ENCODE peak calls at places on chromosomes 2 and 18, in six cellular contexts. J is SK-N-SH, R is A549, U is K562, P is endothelial cell of umbilical vein, T is GM12878. X is an unnamed sample.

GRCh38 chr2:33529771-33530481 is 53.5 kb downstream of the RASGRP3 start:
- DNase-seq in P (peak; percentile 12), R (peak; percentile 15), T (peak; percentile 28), U (peak; percentile 20), J (no peak), X (no peak)

GRCh38 chr18:11004951-11005350 is 144.4 kb downstream of the PIEZO2 start:
- DNase-seq in P (no peak), R (no peak), J (no peak), T (no peak), U (no peak), X (no peak)

GRCh38 chr18:42028232-42028832 is 73.3 kb downstream of the PIK3C3 start:
- DNase-seq in T (no peak), J (peak; percentile 37), R (peak; percentile 7), U (peak; percentile 29), P (peak; percentile 47), X (no peak)

GRCh38 chr2:49123600-49123999 is 30.7 kb downstream of the FSHR start:
- DNase-seq in J (no peak), U (no peak), T (no peak), R (no peak), P (no peak), X (no peak)

GRCh38 chr18:56563568-56563967 is 74.8 kb downstream of the TXNL1 start:
- DNase-seq in R (no peak), U (peak; percentile 52), P (no peak), T (no peak), J (no peak), X (peak; percentile 10)

GRCh38 chr18:40159141-40160017 is 1795.7 kb upstream of the PIK3C3 start:
- DNase-seq in U (no peak), T (peak; percentile 1), R (no peak), J (peak; percentile 27), P (peak; percentile 63), X (peak; percentile 16)

GRCh38 chr2:209577376-209578357 is 153.8 kb downstream of the MAP2 start:
- DNase-seq in J (no peak), P (peak; percentile 14), R (no peak), T (no peak), U (no peak), X (peak; percentile 6)

GRCh38 chr2:212330263-212330662 is 208.3 kb downstream of the ERBB4 start:
- DNase-seq in T (no peak), U (no peak), P (no peak), J (no peak), R (no peak), X (no peak)

GRCh38 chr2:76251342-76251741 is 540.6 kb upstream of the GCFC2 start:
- DNase-seq in R (no peak), J (no peak), U (no peak), T (no peak), P (no peak), X (no peak)

GRCh38 chr2:240212425-240213225 is 72.2 kb upstream of the OTOS start:
- DNase-seq in T (no peak), J (no peak), R (no peak), U (no peak), P (no peak), X (no peak)

GRCh38 chr2:225293638-225294037 is 105.9 kb upstream of the NYAP2 start:
- DNase-seq in T (no peak), U (no peak), J (no peak), P (no peak), R (no peak), X (no peak)

GRCh38 chr2:10412380-10412779 is 35.7 kb downstream of the ODC1 start:
- DNase-seq in J (peak; percentile 71), R (no peak), U (peak; percentile 80), T (no peak), P (peak; percentile 42), X (no peak)

GRCh38 chr2:84778921-84779320 is 102.0 kb downstream of the TRABD2A start:
- DNase-seq in P (no peak), U (no peak), J (no peak), T (no peak), R (no peak), X (no peak)

GRCh38 chr2:23384551-23385349 is at the start of gene KLHL29:
- DNase-seq in T (no peak), R (peak; percentile 89), U (peak; percentile 94), J (peak; percentile 99), P (peak; percentile 50), X (no peak)

GRCh38 chr2:45891719-45892118 is 240.2 kb downstream of the PRKCE start:
- DNase-seq in U (no peak), R (no peak), J (no peak), P (no peak), T (no peak), X (no peak)

DNA sequence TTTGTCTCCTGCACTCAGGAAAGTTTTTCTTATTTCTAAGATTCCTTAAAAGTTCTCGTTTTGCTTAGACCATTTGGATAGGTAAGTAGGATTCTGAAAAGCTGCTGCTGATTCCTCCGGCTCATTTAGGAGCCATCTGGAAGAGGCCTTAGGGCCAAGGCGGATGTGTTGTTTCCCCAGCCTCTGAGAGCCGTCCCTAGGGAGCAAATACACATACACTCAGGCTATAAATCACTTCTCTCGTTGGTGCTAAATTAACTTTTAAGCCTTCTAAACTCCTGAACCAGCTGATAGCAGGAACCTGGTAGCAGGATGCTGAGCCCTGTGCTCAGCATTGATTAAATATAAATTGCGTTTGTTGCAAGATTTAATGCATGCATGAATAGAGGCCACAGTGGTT is 109.8 kb downstream of the ADCYAP1 start:
- DNase-seq in T (no peak), P (no peak), J (no peak), U (no peak), R (no peak), X (no peak)
- TF ChIP-seq MAX in T (no peak), P (no peak), J (no peak), U (no peak), R (no peak), X (no peak)

GRCh38 chr2:222268311-222268980 is 30.4 kb downstream of the PAX3 start:
- DNase-seq in J (no peak), U (no peak), T (no peak), P (no peak), R (no peak), X (no peak)
- H3K4me3 ChIP-seq in J (no peak overlapping the region), U (no peak overlapping the region), T (no peak overlapping the region), P (no peak overlapping the region), R (no peak overlapping the region), X (no peak overlapping the region)

GRCh38 chr2:119707117-119708087 is 28.4 kb downstream of the TMEM177 start:
- DNase-seq in T (no peak), J (no peak), P (no peak), R (no peak), U (peak; percentile 46), X (no peak)
- H3K4me1 ChIP-seq in T (peaks cover 10% of the 10 kb centered on the region), J (no peaks in the 10 kb centered on the region), P (no peaks in the 10 kb centered on the region), R (peaks cover 4% of the 10 kb centered on the region), U (peaks cover 4% of the 10 kb centered on the region), X (peaks cover 5% of the 10 kb centered on the region)

DNA sequence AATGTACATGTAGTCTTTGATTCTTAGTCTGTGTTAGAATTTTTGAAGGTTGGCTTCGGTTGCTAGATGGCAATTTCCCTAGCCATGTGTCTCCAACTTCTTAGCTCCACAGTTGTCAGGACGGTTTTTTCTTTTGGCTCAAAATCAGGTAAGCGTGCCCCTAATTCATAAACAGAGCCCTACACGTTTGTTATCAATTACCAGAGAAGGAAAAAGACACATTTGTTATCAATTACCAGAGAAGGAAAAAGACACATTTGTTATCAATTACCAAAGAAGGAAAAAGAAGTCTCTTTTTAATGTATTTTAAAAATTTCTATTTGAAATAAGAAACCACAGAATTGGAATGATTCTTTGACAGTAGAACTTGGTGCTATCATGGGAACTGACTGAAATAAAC is 35.7 kb downstream of the CAMKMT start:
- DNase-seq in J (no peak), R (no peak), P (no peak), T (no peak), U (no peak), X (no peak)
- TF ChIP-seq MAX in J (no peak), R (no peak), P (no peak), T (no peak), U (no peak), X (no peak)

DNA sequence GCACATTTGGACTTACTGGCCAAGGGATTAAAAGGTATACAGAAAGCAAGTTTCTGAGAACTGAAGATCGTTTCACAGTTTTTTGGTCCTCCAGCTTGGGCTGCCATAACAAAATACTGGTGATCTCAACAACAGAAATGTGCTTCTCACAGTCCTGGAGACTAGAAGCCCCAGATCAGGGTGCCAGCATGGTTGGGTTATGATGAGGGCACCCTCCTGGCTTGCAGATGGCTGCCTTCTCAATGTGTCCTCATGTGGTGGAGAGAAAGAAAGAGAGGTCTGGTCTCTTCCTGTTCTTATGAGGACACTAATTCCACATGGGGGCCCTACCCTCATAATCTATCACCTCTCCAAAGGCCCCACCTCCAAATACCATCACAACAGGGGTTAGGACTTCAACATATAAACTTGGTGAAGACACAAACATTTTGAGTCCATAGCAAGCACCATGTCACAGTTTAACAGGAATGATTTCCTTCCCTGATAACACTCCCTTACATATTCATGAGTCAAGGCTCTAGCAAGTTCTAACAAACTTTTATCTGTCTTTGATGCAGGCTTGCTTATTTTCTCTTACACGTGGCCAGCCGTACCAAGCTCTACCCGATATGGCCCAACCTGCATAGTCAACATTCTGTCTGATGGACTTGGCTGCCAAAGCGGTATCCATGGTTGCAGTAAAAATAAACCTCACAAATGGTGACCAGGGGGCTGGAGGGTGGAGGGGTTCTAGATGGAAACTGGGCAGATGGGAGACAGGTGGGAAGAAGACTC is 20.3 kb upstream of the CXCR1 start:
- DNase-seq in R (no peak), U (no peak), J (no peak), P (no peak), T (no peak), X (no peak)
- H3K4me3 ChIP-seq in R (no peak overlapping the region), U (no peak overlapping the region), J (no peak overlapping the region), P (no peak overlapping the region), T (no peak overlapping the region), X (no peak overlapping the region)

GRCh38 chr2:11749646-11750349 is 3.4 kb downstream of the LPIN1 start:
- DNase-seq in J (peak; percentile 71), T (peak; percentile 60), U (no peak), P (no peak), R (no peak), X (no peak)
- H3K4me1 ChIP-seq in J (peaks cover 32% of the 10 kb centered on the region), T (peaks cover 69% of the 10 kb centered on the region), U (peaks cover 66% of the 10 kb centered on the region), P (peaks cover 57% of the 10 kb centered on the region), R (peaks cover 42% of the 10 kb centered on the region), X (peaks cover 70% of the 10 kb centered on the region)